ENCODE peak calls at places on chromosomes 11 and 22, in ten cellular contexts. One of them, this sample, is unnamed.

GRCh38 chr11:23866641-23867040 is 630.2 kb upstream of the LUZP2 start:
- DNase-seq in HL-60: no peak
- DNase-seq in nephron progenitor cell: no peak
- DNase-seq in epithelial cell of esophagus: peak; percentile 6
- DNase-seq in GM20000: no peak
- DNase-seq in body of pancreas: no peak
- DNase-seq in vagina: no peak
- DNase-seq in H1: no peak
- DNase-seq in HFFc6: peak; percentile 37
- DNase-seq in choroid plexus epithelial cell: no peak
- DNase-seq in this sample: no peak

GRCh38 chr11:20529757-20530156 is 69.7 kb upstream of the SLC6A5 start:
- DNase-seq in choroid plexus epithelial cell: no peak
- DNase-seq in GM20000: no peak
- DNase-seq in epithelial cell of esophagus: peak; percentile 15
- DNase-seq in HL-60: no peak
- DNase-seq in H1: no peak
- DNase-seq in vagina: no peak
- DNase-seq in body of pancreas: no peak
- DNase-seq in nephron progenitor cell: no peak
- DNase-seq in HFFc6: no peak
- DNase-seq in this sample: no peak

GRCh38 chr22:31089101-31090100 is 8.3 kb downstream of the SMTN start:
- DNase-seq in choroid plexus epithelial cell: peak; percentile 61
- DNase-seq in GM20000: peak; percentile 85
- DNase-seq in epithelial cell of esophagus: no peak
- DNase-seq in HL-60: peak; percentile 46
- DNase-seq in nephron progenitor cell: peak; percentile 65
- DNase-seq in body of pancreas: peak; percentile 36
- DNase-seq in vagina: peak; percentile 80
- DNase-seq in HFFc6: no peak
- DNase-seq in H1: no peak
- DNase-seq in this sample: peak; percentile 84

GRCh38 chr11:15735711-15736110 is 620.6 kb downstream of the SOX6 start:
- DNase-seq in HL-60: no peak
- DNase-seq in vagina: no peak
- DNase-seq in epithelial cell of esophagus: no peak
- DNase-seq in nephron progenitor cell: no peak
- DNase-seq in choroid plexus epithelial cell: no peak
- DNase-seq in GM20000: no peak
- DNase-seq in HFFc6: no peak
- DNase-seq in H1: no peak
- DNase-seq in body of pancreas: no peak
- DNase-seq in this sample: no peak

GRCh38 chr22:46078241-46079092 is 71.9 kb upstream of the PPARA start:
- DNase-seq in epithelial cell of esophagus: peak; percentile 85
- DNase-seq in body of pancreas: peak; percentile 84
- DNase-seq in nephron progenitor cell: no peak
- DNase-seq in H1: no peak
- DNase-seq in GM20000: no peak
- DNase-seq in HL-60: no peak
- DNase-seq in vagina: no peak
- DNase-seq in HFFc6: no peak
- DNase-seq in choroid plexus epithelial cell: no peak
- DNase-seq in this sample: no peak

GRCh38 chr22:24525416-24526037 is 29.4 kb downstream of the GUCD1 start:
- DNase-seq in nephron progenitor cell: peak; percentile 78
- DNase-seq in GM20000: peak; percentile 82
- DNase-seq in body of pancreas: peak; percentile 79
- DNase-seq in vagina: no peak
- DNase-seq in H1: peak; percentile 51
- DNase-seq in HL-60: peak; percentile 78
- DNase-seq in epithelial cell of esophagus: peak; percentile 68
- DNase-seq in choroid plexus epithelial cell: peak; percentile 76
- DNase-seq in HFFc6: peak; percentile 51
- DNase-seq in this sample: peak; percentile 83

GRCh38 chr22:30015229-30015797 is 65.0 kb upstream of the HORMAD2 start:
- DNase-seq in epithelial cell of esophagus: peak; percentile 65
- DNase-seq in body of pancreas: no peak
- DNase-seq in nephron progenitor cell: no peak
- DNase-seq in choroid plexus epithelial cell: no peak
- DNase-seq in GM20000: no peak
- DNase-seq in HFFc6: no peak
- DNase-seq in vagina: no peak
- DNase-seq in H1: no peak
- DNase-seq in HL-60: no peak
- DNase-seq in this sample: no peak

GRCh38 chr22:18044548-18045271 is 20.3 kb upstream of the MICAL3 start:
- DNase-seq in vagina: no peak
- DNase-seq in body of pancreas: peak; percentile 79
- DNase-seq in choroid plexus epithelial cell: peak; percentile 86
- DNase-seq in HFFc6: no peak
- DNase-seq in H1: no peak
- DNase-seq in HL-60: no peak
- DNase-seq in epithelial cell of esophagus: no peak
- DNase-seq in nephron progenitor cell: no peak
- DNase-seq in GM20000: no peak
- DNase-seq in this sample: no peak

DNA sequence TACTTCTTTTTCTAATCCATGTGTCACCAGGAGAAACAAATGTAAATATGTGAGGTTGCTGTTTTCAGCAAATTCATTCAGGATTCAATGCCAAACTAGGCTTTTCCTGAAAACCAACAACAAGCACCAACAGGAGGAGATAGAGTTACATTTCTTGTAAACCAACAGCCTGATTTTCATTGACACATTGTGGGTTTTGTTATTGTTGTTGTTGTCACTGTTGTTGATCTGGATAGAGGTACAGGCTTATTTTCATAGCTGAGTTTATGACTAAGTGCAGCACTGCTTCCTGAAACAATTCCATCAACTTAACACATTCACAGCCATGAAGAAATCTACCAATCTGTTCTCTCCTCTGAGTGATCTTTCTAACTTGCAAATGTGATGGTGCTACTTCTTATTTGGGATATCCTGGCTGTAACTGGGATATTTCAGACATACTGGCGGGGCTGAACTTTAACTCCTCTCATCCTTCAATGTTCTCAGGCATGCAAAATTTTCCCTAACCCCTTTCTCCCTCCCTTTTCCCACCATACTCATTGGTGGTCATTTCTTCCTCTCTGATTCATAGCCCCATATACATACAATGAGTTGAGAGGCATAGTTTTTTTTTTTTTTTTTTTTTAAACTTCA is 65.5 kb downstream of the ME3 start:
- DNase-seq in body of pancreas: no peak
- DNase-seq in H1: no peak
- DNase-seq in nephron progenitor cell: no peak
- DNase-seq in choroid plexus epithelial cell: peak; percentile 37
- DNase-seq in epithelial cell of esophagus: peak; percentile 66
- DNase-seq in vagina: no peak
- DNase-seq in HFFc6: peak; percentile 33
- DNase-seq in HL-60: no peak
- DNase-seq in GM20000: no peak
- DNase-seq in this sample: no peak
- TF ChIP-seq CTCF in body of pancreas: no peak
- TF ChIP-seq CTCF in H1: no peak
- TF ChIP-seq CTCF in nephron progenitor cell: no peak
- TF ChIP-seq CTCF in choroid plexus epithelial cell: peak; percentile 33
- TF ChIP-seq CTCF in epithelial cell of esophagus: no peak
- TF ChIP-seq CTCF in vagina: no peak
- TF ChIP-seq CTCF in HFFc6: peak; percentile 51
- TF ChIP-seq CTCF in HL-60: no peak
- TF ChIP-seq CTCF in GM20000: no peak
- TF ChIP-seq CTCF in this sample: no peak

DNA sequence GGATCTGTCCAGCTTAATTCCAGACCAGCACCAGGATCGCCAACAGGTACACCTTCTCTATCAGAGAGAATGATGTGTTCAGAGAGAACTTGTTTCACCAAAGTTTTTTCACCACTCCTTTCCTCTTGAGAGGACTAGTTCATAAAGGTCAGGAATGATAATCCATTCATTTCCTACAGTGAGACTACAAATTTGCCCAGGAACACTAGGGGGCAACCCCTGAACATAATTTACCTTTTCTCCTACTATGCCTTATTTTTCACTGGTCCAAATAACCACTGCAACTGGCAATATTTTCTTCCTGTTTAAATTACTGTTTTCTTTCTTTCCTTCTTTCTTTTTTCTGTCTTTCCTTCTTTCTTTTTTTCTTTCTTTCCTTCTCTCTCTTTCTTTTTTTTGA is 22.5 kb downstream of the CAVIN3 start:
- DNase-seq in HFFc6: no peak
- DNase-seq in H1: no peak
- DNase-seq in vagina: no peak
- DNase-seq in nephron progenitor cell: no peak
- DNase-seq in epithelial cell of esophagus: no peak
- DNase-seq in choroid plexus epithelial cell: peak; percentile 25
- DNase-seq in HL-60: no peak
- DNase-seq in body of pancreas: no peak
- DNase-seq in GM20000: no peak
- DNase-seq in this sample: no peak
- TF ChIP-seq CTCF in HFFc6: peak; percentile 67
- TF ChIP-seq CTCF in H1: peak; percentile 19
- TF ChIP-seq CTCF in vagina: peak; percentile 31
- TF ChIP-seq CTCF in nephron progenitor cell: peak; percentile 33
- TF ChIP-seq CTCF in epithelial cell of esophagus: peak; percentile 36
- TF ChIP-seq CTCF in choroid plexus epithelial cell: peak; percentile 56
- TF ChIP-seq CTCF in HL-60: no peak
- TF ChIP-seq CTCF in body of pancreas: peak; percentile 50
- TF ChIP-seq CTCF in GM20000: peak; percentile 19
- TF ChIP-seq CTCF in this sample: no peak

GRCh38 chr11:10982695-10983492 is 125.0 kb upstream of the ZBED5 start:
- DNase-seq in HL-60: no peak
- DNase-seq in H1: no peak
- DNase-seq in epithelial cell of esophagus: peak; percentile 59
- DNase-seq in nephron progenitor cell: no peak
- DNase-seq in HFFc6: no peak
- DNase-seq in GM20000: no peak
- DNase-seq in body of pancreas: no peak
- DNase-seq in choroid plexus epithelial cell: no peak
- DNase-seq in vagina: no peak
- DNase-seq in this sample: no peak

GRCh38 chr11:10979529-10979928 is 121.7 kb upstream of the ZBED5 start:
- DNase-seq in HL-60: peak; percentile 43
- DNase-seq in epithelial cell of esophagus: no peak
- DNase-seq in choroid plexus epithelial cell: no peak
- DNase-seq in nephron progenitor cell: no peak
- DNase-seq in HFFc6: no peak
- DNase-seq in GM20000: no peak
- DNase-seq in H1: no peak
- DNase-seq in vagina: no peak
- DNase-seq in body of pancreas: no peak
- DNase-seq in this sample: no peak

GRCh38 chr11:10990160-10990559 is 132.3 kb upstream of the ZBED5 start:
- DNase-seq in body of pancreas: no peak
- DNase-seq in vagina: no peak
- DNase-seq in choroid plexus epithelial cell: no peak
- DNase-seq in epithelial cell of esophagus: peak; percentile 10
- DNase-seq in GM20000: no peak
- DNase-seq in H1: no peak
- DNase-seq in nephron progenitor cell: no peak
- DNase-seq in HL-60: peak; percentile 18
- DNase-seq in HFFc6: no peak
- DNase-seq in this sample: no peak

GRCh38 chr11:10984742-10985141 is 126.9 kb upstream of the ZBED5 start:
- DNase-seq in H1: no peak
- DNase-seq in body of pancreas: no peak
- DNase-seq in choroid plexus epithelial cell: no peak
- DNase-seq in nephron progenitor cell: no peak
- DNase-seq in GM20000: no peak
- DNase-seq in HL-60: no peak
- DNase-seq in epithelial cell of esophagus: no peak
- DNase-seq in vagina: no peak
- DNase-seq in HFFc6: no peak
- DNase-seq in this sample: no peak

DNA sequence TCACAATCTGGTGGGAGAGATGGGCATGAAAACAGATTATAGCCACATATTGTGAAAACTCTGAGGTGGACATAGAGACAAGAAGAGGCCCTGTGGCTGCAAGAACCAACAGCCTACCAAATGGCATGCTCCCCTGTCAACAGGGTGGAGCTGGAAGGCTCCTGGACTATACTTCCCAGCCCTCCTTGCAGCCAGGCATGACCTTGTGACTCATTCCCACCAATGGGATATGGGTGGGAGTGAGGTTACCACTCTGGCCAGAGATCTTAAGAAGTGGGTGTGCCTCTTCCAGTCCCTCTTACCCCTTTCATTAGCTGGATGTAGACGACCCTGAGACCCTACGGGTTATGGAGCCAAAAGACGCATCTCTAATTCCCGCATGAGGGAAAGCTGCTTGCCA is 126.4 kb upstream of the ZBED5 start:
- DNase-seq in GM20000: no peak
- DNase-seq in vagina: no peak
- DNase-seq in epithelial cell of esophagus: no peak
- DNase-seq in choroid plexus epithelial cell: no peak
- DNase-seq in body of pancreas: no peak
- DNase-seq in nephron progenitor cell: no peak
- DNase-seq in HFFc6: no peak
- DNase-seq in H1: no peak
- DNase-seq in HL-60: no peak
- DNase-seq in this sample: no peak
- TF ChIP-seq CTCF in GM20000: no peak
- TF ChIP-seq CTCF in vagina: no peak
- TF ChIP-seq CTCF in epithelial cell of esophagus: no peak
- TF ChIP-seq CTCF in choroid plexus epithelial cell: no peak
- TF ChIP-seq CTCF in body of pancreas: no peak
- TF ChIP-seq CTCF in nephron progenitor cell: no peak
- TF ChIP-seq CTCF in HFFc6: no peak
- TF ChIP-seq CTCF in H1: no peak
- TF ChIP-seq CTCF in HL-60: no peak
- TF ChIP-seq CTCF in this sample: no peak

DNA sequence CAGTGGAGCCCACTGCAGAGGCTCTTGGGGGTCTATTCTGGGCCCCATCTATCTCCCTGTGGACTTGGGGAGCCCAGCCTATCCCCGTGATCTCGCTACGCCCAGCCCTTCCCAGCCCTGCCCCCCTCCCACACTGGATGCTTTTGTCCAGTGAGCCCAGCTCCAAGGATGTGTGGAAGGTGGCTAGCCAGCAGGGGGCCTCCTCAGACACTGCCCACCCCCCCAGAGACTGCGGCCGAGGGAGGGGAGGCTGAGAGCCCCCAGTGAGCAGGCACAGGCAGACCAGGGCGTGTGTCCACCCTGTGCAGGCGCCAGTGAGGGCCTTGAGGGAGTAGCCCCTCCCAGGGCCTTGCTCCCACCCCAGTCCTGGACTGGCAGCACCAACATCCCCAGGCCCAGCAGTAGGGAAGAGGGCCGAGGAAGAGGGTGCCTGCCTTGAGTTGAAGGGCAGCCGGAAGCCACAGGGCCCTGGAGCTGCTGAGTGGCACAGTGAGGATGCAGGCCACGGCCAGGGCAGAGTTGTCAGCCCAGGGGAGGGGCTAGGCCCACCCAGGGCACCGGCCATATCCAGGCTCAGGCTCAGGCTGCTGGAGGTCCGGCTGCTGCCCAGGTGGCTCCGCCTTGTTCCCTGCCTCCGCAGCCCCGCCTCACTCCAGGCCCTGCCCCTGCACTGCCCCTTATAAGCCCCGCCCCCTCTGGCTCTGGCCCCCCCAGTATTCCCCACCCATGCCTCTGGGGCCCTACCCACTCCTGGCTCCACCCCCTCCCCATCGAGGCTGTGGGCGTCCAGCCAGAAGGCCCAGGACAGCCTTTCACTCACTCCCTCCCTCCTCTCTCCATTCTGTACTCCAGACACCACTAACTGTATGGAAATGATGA is 28.0 kb downstream of the MOB2 start:
- DNase-seq in HFFc6: no peak
- DNase-seq in choroid plexus epithelial cell: peak; percentile 31
- DNase-seq in epithelial cell of esophagus: peak; percentile 28
- DNase-seq in H1: peak; percentile 19
- DNase-seq in body of pancreas: peak; percentile 54
- DNase-seq in nephron progenitor cell: peak; percentile 62
- DNase-seq in GM20000: no peak
- DNase-seq in HL-60: no peak
- DNase-seq in vagina: no peak
- DNase-seq in this sample: no peak
- TF ChIP-seq CTCF in HFFc6: peak; percentile 45
- TF ChIP-seq CTCF in choroid plexus epithelial cell: peak; percentile 37
- TF ChIP-seq CTCF in epithelial cell of esophagus: peak; percentile 15
- TF ChIP-seq CTCF in H1: peak; percentile 15
- TF ChIP-seq CTCF in body of pancreas: no peak
- TF ChIP-seq CTCF in nephron progenitor cell: no peak
- TF ChIP-seq CTCF in GM20000: no peak
- TF ChIP-seq CTCF in HL-60: no peak
- TF ChIP-seq CTCF in vagina: peak; percentile 22
- TF ChIP-seq CTCF in this sample: peak; percentile 21

This sample was measured in GM13976.